ENCODE peak calls at places on chromosomes 5 and 9, in eight cellular contexts. H, K, U, B, W, T, X and Y are unnamed samples.

GRCh38 chr5:128905225-128906110 is 59.8 kb upstream of the SLC27A6 start:
- DNase-seq in H (no peak), K (peak; percentile 52), U (peak; percentile 44), B (no peak), W (peak; percentile 60), T (peak; percentile 45), X (peak; percentile 63), Y (peak; percentile 51)

GRCh38 chr9:136603901-136604816 is 58.3 kb upstream of the NOTCH1 start:
- DNase-seq in H (no peak), K (no peak), U (no peak), B (no peak), W (no peak), T (no peak), X (no peak), Y (no peak)

GRCh38 chr9:131348631-131349521 is 45.0 kb upstream of the PRRC2B start:
- DNase-seq in H (no peak), K (no peak), U (no peak), B (no peak), W (peak; percentile 34), T (no peak), X (no peak), Y (no peak)

GRCh38 chr5:57171818-57172465 is 1.9 kb upstream of the GPBP1 start:
- DNase-seq in H (peak; percentile 20), K (peak; percentile 56), U (no peak), B (no peak), W (no peak), T (no peak), X (peak; percentile 71), Y (no peak)

GRCh38 chr5:140273401-140273877 is 29.5 kb downstream of the PFDN1 start:
- DNase-seq in H (no peak), K (no peak), U (no peak), B (no peak), W (no peak), T (no peak), X (no peak), Y (no peak)

GRCh38 chr9:126915281-126915816 is 767 bp downstream of the RALGPS1 start:
- DNase-seq in H (no peak), K (peak; percentile 64), U (no peak), B (peak; percentile 21), W (no peak), T (no peak), X (peak; percentile 83), Y (peak; percentile 41)

GRCh38 chr5:53037141-53037859 is 48.1 kb downstream of the ITGA2 start:
- DNase-seq in H (no peak), K (no peak), U (no peak), B (no peak), W (peak; percentile 43), T (peak; percentile 55), X (no peak), Y (peak; percentile 91)

GRCh38 chr5:145811834-145812625 is 23.1 kb downstream of the PRELID2 start:
- DNase-seq in H (no peak), K (no peak), U (no peak), B (no peak), W (peak; percentile 55), T (no peak), X (no peak), Y (peak; percentile 21)

GRCh38 chr9:134286513-134287245 is 39.6 kb upstream of the RXRA start:
- DNase-seq in H (no peak), K (no peak), U (no peak), B (no peak), W (no peak), T (no peak), X (no peak), Y (no peak)

GRCh38 chr5:76785493-76785892 is 33.3 kb upstream of the F2RL1 start:
- DNase-seq in H (no peak), K (no peak), U (no peak), B (no peak), W (no peak), T (no peak), X (peak; percentile 78), Y (peak; percentile 23)

GRCh38 chr5:34749431-34749872 is 89.5 kb upstream of the TTC23L start:
- DNase-seq in H (no peak), K (no peak), U (no peak), B (no peak), W (peak; percentile 71), T (no peak), X (no peak), Y (peak; percentile 79)

GRCh38 chr9:90340421-90340820 is 302.2 kb downstream of the DIRAS2 start:
- DNase-seq in H (no peak), K (no peak), U (no peak), B (no peak), W (peak; percentile 43), T (no peak), X (no peak), Y (no peak)

GRCh38 chr5:150848271-150848670 is 1.9 kb downstream of the IRGM start:
- DNase-seq in H (no peak), K (no peak), U (no peak), B (no peak), W (no peak), T (no peak), X (no peak), Y (no peak)

GRCh38 chr5:153654444-153654843 is 164.0 kb downstream of the GRIA1 start:
- DNase-seq in H (no peak), K (no peak), U (no peak), B (no peak), W (peak; percentile 48), T (no peak), X (no peak), Y (no peak)

GRCh38 chr5:91381774-91382492 is 1.2 kb downstream of the ARRDC3 start:
- DNase-seq in H (peak; percentile 66), K (peak; percentile 90), U (peak; percentile 48), B (peak; percentile 28), W (peak; percentile 74), T (peak; percentile 85), X (peak; percentile 82), Y (peak; percentile 32)

GRCh38 chr9:79257215-79257614 is 314.6 kb upstream of the TLE4 start:
- DNase-seq in H (no peak), K (no peak), U (peak; percentile 6), B (no peak), W (peak; percentile 28), T (no peak), X (peak; percentile 1), Y (no peak)

GRCh38 chr9:113785334-113785733 is 90.8 kb upstream of the ZNF618 start:
- DNase-seq in H (no peak), K (no peak), U (no peak), B (no peak), W (no peak), T (no peak), X (no peak), Y (no peak)